ENCODE peak calls at places on chromosomes 11 and 22, in eight cellular contexts. S is adipocyte, G is fibroblast of lung, W is PC-3, P is cardiac muscle cell, M is endothelial cell of umbilical vein, Q is prostate gland, V is small intestine. F is an unnamed sample.

GRCh38 chr11:62850911-62851806 is 11.8 kb upstream of the WDR74 start:
- DNase-seq in P (no peak), G (no peak), S (no peak), V (no peak), M (no peak), W (peak; percentile 48), Q (no peak), F (no peak)

GRCh38 chr11:131815631-131816030 is 445.2 kb downstream of the NTM start:
- DNase-seq in S (no peak), P (peak; percentile 56), G (no peak), Q (no peak), V (no peak), W (no peak), M (no peak), F (no peak)

GRCh38 chr11:5204787-5205186 is 4.3 kb upstream of the OR51V1 start:
- DNase-seq in M (peak; percentile 72), G (peak; percentile 61), Q (no peak), W (peak; percentile 59), P (peak; percentile 63), S (peak; percentile 86), V (peak; percentile 11), F (no peak)

GRCh38 chr11:87535513-87535912 is 497.8 kb downstream of the TMEM135 start:
- DNase-seq in G (no peak), P (no peak), V (no peak), S (no peak), M (no peak), Q (no peak), W (no peak), F (no peak)

GRCh38 chr22:33328789-33329296 is 270.7 kb upstream of the SYN3 start:
- DNase-seq in Q (no peak), P (no peak), W (no peak), M (no peak), V (peak; percentile 10), G (peak; percentile 95), S (peak; percentile 12), F (no peak)

GRCh38 chr11:86805873-86806310 is 5.5 kb downstream of the PRSS23 start:
- DNase-seq in S (no peak), G (no peak), W (peak; percentile 41), Q (no peak), V (no peak), P (no peak), M (peak; percentile 24), F (no peak)

GRCh38 chr11:69010361-69010891 is 2.6 kb downstream of the MRGPRF start:
- DNase-seq in V (no peak), M (no peak), S (peak; percentile 42), W (peak; percentile 19), Q (no peak), P (no peak), G (peak; percentile 16), F (peak; percentile 35)

GRCh38 chr11:5938603-5938965 is 3.5 kb upstream of the OR56A3 start:
- DNase-seq in V (no peak), M (no peak), Q (no peak), S (no peak), G (no peak), W (no peak), P (no peak), F (no peak)

GRCh38 chr11:118263694-118264567 is at the start of gene MPZL2:
- DNase-seq in Q (peak; percentile 90), G (no peak), S (no peak), M (peak; percentile 57), P (peak; percentile 17), V (peak; percentile 93), W (peak; percentile 95), F (peak; percentile 83)

GRCh38 chr11:130449246-130449990 is 973 bp downstream of the ADAMTS15 start:
- DNase-seq in W (no peak), Q (no peak), S (peak; percentile 49), M (no peak), V (no peak), P (peak; percentile 52), G (peak; percentile 33), F (peak; percentile 69)

GRCh38 chr11:130074736-130075135 is 5.0 kb downstream of the APLP2 start:
- DNase-seq in V (no peak), M (no peak), S (no peak), G (no peak), P (no peak), Q (no peak), W (no peak), F (no peak)

GRCh38 chr11:74282863-74283484 is 28.5 kb downstream of the P4HA3 start:
- DNase-seq in W (no peak), P (no peak), Q (no peak), G (no peak), V (no peak), M (no peak), S (no peak), F (no peak)

GRCh38 chr11:70073881-70074371 is 4.2 kb upstream of the ANO1 start:
- DNase-seq in W (peak; percentile 57), G (peak; percentile 90), Q (no peak), P (no peak), S (peak; percentile 13), V (no peak), M (peak; percentile 81), F (peak; percentile 33)

GRCh38 chr22:44727709-44728108 is 24.7 kb upstream of the ARHGAP8 start:
- DNase-seq in V (no peak), M (no peak), G (no peak), Q (no peak), S (no peak), P (no peak), W (no peak), F (no peak)

GRCh38 chr22:39089928-39090327 is 7.1 kb upstream of the APOBEC3H start:
- DNase-seq in S (no peak), Q (no peak), V (no peak), P (no peak), M (no peak), G (no peak), W (peak; percentile 58), F (no peak)

GRCh38 chr11:59822989-59823566 is 12.5 kb upstream of the MRPL16 start:
- DNase-seq in W (peak; percentile 88), G (peak; percentile 50), Q (no peak), M (peak; percentile 87), S (peak; percentile 71), P (peak; percentile 75), V (peak; percentile 76), F (no peak)

GRCh38 chr11:62108017-62108750 is 15.6 kb upstream of the INCENP start:
- DNase-seq in P (peak; percentile 81), Q (peak; percentile 49), M (peak; percentile 68), W (peak; percentile 85), V (peak; percentile 68), G (peak; percentile 62), S (peak; percentile 91), F (no peak)

GRCh38 chr11:62152245-62153086 is 28.7 kb downstream of the INCENP start:
- DNase-seq in S (no peak), P (no peak), W (no peak), V (no peak), M (no peak), G (no peak), Q (no peak), F (peak; percentile 35)

GRCh38 chr11:811446-812245 is 1.9 kb downstream of the RPLP2 start:
- DNase-seq in M (no peak), Q (no peak), P (no peak), S (peak; percentile 25), V (peak; percentile 29), W (no peak), G (no peak), F (no peak)

GRCh38 chr22:29457730-29458129 is 19.3 kb downstream of the RFPL1 start:
- DNase-seq in V (peak; percentile 43), Q (no peak), W (peak; percentile 50), M (peak; percentile 37), G (peak; percentile 42), S (peak; percentile 53), P (peak; percentile 64), F (no peak)

GRCh38 chr11:72643547-72643946 is 30.7 kb downstream of the PDE2A start:
- DNase-seq in V (no peak), P (no peak), S (peak; percentile 23), G (peak; percentile 14), M (no peak), W (peak; percentile 89), Q (no peak), F (no peak)

GRCh38 chr11:36095716-36096115 is 151.9 kb downstream of the LDLRAD3 start:
- DNase-seq in P (no peak), V (peak; percentile 2), Q (no peak), S (no peak), G (peak; percentile 79), W (no peak), M (no peak), F (no peak)

GRCh38 chr11:43579919-43580276 is 100.6 kb upstream of the HSD17B12 start:
- DNase-seq in S (no peak), Q (no peak), V (no peak), W (no peak), M (no peak), P (no peak), G (no peak), F (no peak)
- H3K27me3 ChIP-seq in S (peaks cover 54% of the 10 kb centered on the region), Q (peaks cover 50% of the 10 kb centered on the region), V (peaks cover 63% of the 10 kb centered on the region), W (peaks cover 47% of the 10 kb centered on the region), M (peaks cover 91% of the 10 kb centered on the region), P (peaks cover 81% of the 10 kb centered on the region), G (peaks cover 75% of the 10 kb centered on the region), F (peaks cover 100% of the 10 kb centered on the region)

DNA sequence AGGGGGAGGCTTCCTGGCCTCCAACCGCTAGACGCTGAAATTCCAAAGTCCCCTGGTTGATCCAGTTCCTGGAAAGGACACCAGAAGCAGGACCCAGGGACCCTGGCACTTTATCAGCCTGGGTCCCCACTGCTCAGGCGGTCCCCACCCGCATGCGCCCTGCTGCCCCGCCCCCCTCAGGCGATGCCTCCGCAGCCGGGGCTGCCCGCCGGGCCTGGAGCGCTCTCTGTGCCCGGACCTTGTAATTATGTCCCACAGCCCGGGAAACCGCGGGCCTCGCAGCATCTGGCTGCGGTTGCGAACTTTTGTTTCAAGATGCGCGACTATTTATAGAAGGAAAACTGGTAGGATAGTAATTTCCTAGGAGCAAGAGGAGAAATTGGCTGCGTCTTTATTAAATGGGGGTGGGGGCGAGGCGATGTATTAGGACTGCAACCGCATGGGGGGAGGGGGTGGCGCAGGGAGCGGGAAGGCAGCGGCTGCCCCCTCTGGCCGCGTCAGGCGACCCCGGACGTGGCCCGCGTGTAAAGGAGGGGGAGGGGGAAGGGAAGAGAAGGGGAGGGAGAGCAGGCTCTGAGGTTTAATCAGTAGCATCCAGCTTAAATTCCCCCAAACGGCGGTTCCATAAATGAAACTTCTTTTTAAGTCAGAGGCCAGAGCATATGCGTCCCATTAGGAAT is 6.1 kb downstream of the WNT7B start:
- DNase-seq in V (no peak), W (no peak), Q (no peak), S (peak; percentile 30), P (no peak), G (peak; percentile 72), M (no peak), F (no peak)
- H3K4me3 ChIP-seq in V (no peak overlapping the region), W (no peak overlapping the region), Q (no peak overlapping the region), S (peak overlapping the region; percentile 61), P (peak overlapping the region; percentile 16), G (peak overlapping the region; percentile 42), M (no peak overlapping the region), F (no peak overlapping the region)

DNA sequence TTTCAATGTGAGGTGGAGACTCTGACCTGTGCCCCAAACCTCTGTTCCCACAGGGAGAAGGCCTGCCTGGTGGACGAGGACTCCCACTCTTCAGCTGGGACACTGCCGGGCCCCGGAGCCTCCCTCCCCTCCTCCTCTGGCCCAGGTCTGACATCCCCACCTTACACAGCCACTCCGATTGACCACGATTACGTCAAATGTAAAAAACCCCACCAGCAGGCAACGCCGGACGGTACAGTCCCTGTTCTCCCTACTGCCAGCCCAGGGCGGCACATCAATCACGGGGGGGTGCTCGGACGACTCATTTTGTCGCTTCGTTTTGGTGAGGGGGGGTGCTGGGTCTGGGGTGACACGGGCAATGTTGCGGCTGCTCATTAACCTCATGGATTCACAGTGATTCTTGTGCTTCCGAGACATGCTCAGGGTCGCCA is 83.3 kb upstream of the SUSD2 start:
- DNase-seq in P (no peak), M (no peak), S (no peak), G (no peak), Q (no peak), W (no peak), V (no peak), F (peak; percentile 38)
- H3K4me1 ChIP-seq in P (peaks cover 3% of the 10 kb centered on the region), M (no peaks in the 10 kb centered on the region), S (no peaks in the 10 kb centered on the region), G (no peaks in the 10 kb centered on the region), Q (no peaks in the 10 kb centered on the region), W (no peaks in the 10 kb centered on the region), V (no peaks in the 10 kb centered on the region), F (no peaks in the 10 kb centered on the region)

GRCh38 chr11:119921571-119921970 is 192.6 kb upstream of the NECTIN1 start:
- DNase-seq in M (no peak), Q (no peak), G (no peak), P (no peak), V (no peak), W (no peak), S (no peak), F (no peak)
- H3K27me3 ChIP-seq in M (no peaks in the 10 kb centered on the region), Q (peaks cover 4% of the 10 kb centered on the region), G (no peaks in the 10 kb centered on the region), P (peaks cover 11% of the 10 kb centered on the region), V (no peaks in the 10 kb centered on the region), W (peaks cover 100% of the 10 kb centered on the region), S (peaks cover 63% of the 10 kb centered on the region), F (no peaks in the 10 kb centered on the region)

F was measured in upper lobe of right lung.